ENCODE peak calls at places on chromosomes 12 and 14, in six cellular contexts. D, W, S, R, N and T are unnamed samples.

GRCh38 chr12:50220357-50221061 is 53.3 kb upstream of the CERS5 start:
- DNase-seq in D (no peak), W (no peak), S (no peak), R (peak), N (no peak), T (no peak)

GRCh38 chr14:33809456-33809855 is 141.4 kb downstream of the EGLN3 start:
- DNase-seq in D (no peak), W (no peak), S (no peak), R (no peak), N (no peak), T (no peak)

GRCh38 chr12:64034901-64035576 is 187.1 kb downstream of the KICS2 start:
- DNase-seq in D (no peak), W (no peak), S (no peak), R (no peak), N (no peak), T (no peak)

GRCh38 chr12:123024819-123025391 is 44.4 kb downstream of the ARL6IP4 start:
- DNase-seq in D (no peak), W (no peak), S (no peak), R (no peak), N (no peak), T (no peak)

GRCh38 chr14:101965796-101966718 is 1.7 kb downstream of the DYNC1H1 start:
- DNase-seq in D (no peak), W (no peak), S (no peak), R (peak), N (no peak), T (no peak)

GRCh38 chr14:68569546-68569908 is 223.3 kb downstream of the ZFP36L1 start:
- DNase-seq in D (no peak), W (no peak), S (no peak), R (no peak), N (no peak), T (no peak)

GRCh38 chr12:68229956-68230355 is 4.3 kb upstream of the IL26 start:
- DNase-seq in D (no peak), W (no peak), S (no peak), R (no peak), N (no peak), T (no peak)

GRCh38 chr14:104441275-104442106 is 138.1 kb upstream of the C14orf180 start:
- DNase-seq in D (no peak), W (no peak), S (no peak), R (no peak), N (no peak), T (no peak)

GRCh38 chr12:113929312-113929989 is 36.7 kb downstream of the RBM19 start:
- DNase-seq in D (no peak), W (no peak), S (no peak), R (no peak), N (no peak), T (no peak)

GRCh38 chr14:55412686-55413085 is 1.1 kb upstream of the ATG14 start:
- DNase-seq in D (no peak), W (no peak), S (no peak), R (no peak), N (no peak), T (no peak)

GRCh38 chr12:20463920-20464524 is 95.7 kb downstream of the PDE3A start:
- DNase-seq in D (no peak), W (no peak), S (no peak), R (peak), N (no peak), T (no peak)

GRCh38 chr14:73757876-73758391 is 43.8 kb upstream of the PNMA1 start:
- DNase-seq in D (no peak), W (no peak), S (no peak), R (no peak), N (no peak), T (no peak)

GRCh38 chr14:90720336-90720735 is 95.9 kb downstream of the TTC7B start:
- DNase-seq in D (no peak), W (no peak), S (no peak), R (peak), N (no peak), T (no peak)

GRCh38 chr12:24561411-24561871 is 387.5 kb downstream of the BCAT1 start:
- DNase-seq in D (no peak), W (no peak), S (no peak), R (no peak), N (no peak), T (no peak)

GRCh38 chr12:88753074-88753473 is 172.8 kb upstream of the KITLG start:
- DNase-seq in D (no peak), W (no peak), S (no peak), R (no peak), N (no peak), T (no peak)

GRCh38 chr14:75339059-75339458 is 60.4 kb downstream of the FOS start:
- DNase-seq in D (no peak), W (no peak), S (no peak), R (no peak), N (no peak), T (no peak)

GRCh38 chr12:31456562-31456961 is 130.6 kb upstream of the SINHCAF start:
- DNase-seq in D (no peak), W (no peak), S (no peak), R (no peak), N (no peak), T (no peak)

GRCh38 chr12:62601765-62602444 is 135.3 kb downstream of the MON2 start:
- DNase-seq in D (no peak), W (no peak), S (no peak), R (no peak), N (no peak), T (no peak)

GRCh38 chr12:116454950-116455447 is 104.2 kb upstream of the MAP1LC3B2 start:
- DNase-seq in D (no peak), W (no peak), S (no peak), R (peak), N (no peak), T (peak)

GRCh38 chr14:94501588-94502516 is 7.4 kb downstream of the SERPINA12 start:
- DNase-seq in D (no peak), W (no peak), S (no peak), R (no peak), N (no peak), T (no peak)

GRCh38 chr12:80838708-80839107 is 99.0 kb downstream of the LIN7A start:
- DNase-seq in D (no peak), W (no peak), S (no peak), R (no peak), N (no peak), T (no peak)

GRCh38 chr12:128055567-128055966 is 211.4 kb upstream of the TMEM132C start:
- DNase-seq in D (no peak), W (no peak), S (no peak), R (no peak), N (no peak), T (no peak)

GRCh38 chr12:30485230-30485890 is 210.3 kb downstream of the IPO8 start:
- DNase-seq in D (no peak), W (no peak), S (no peak), R (no peak), N (no peak), T (no peak)

GRCh38 chr12:105324704-105325103 is 5.8 kb upstream of the C12orf75 start:
- DNase-seq in D (no peak), W (no peak), S (no peak), R (no peak), N (no peak), T (no peak)

GRCh38 chr12:3962661-3963483 is 89.7 kb upstream of the PARP11 start:
- DNase-seq in D (no peak), W (no peak), S (no peak), R (no peak), N (no peak), T (no peak)

GRCh38 chr12:9710584-9711375 is 22.1 kb downstream of the CLECL1 start:
- DNase-seq in D (no peak), W (no peak), S (no peak), R (no peak), N (no peak), T (no peak)

GRCh38 chr14:75040497-75040896 is 10.8 kb downstream of the MLH3 start:
- DNase-seq in D (no peak), W (no peak), S (no peak), R (no peak), N (no peak), T (no peak)

GRCh38 chr14:67935371-67935770 is 115.8 kb downstream of the RAD51B start:
- DNase-seq in D (no peak), W (no peak), S (no peak), R (no peak), N (no peak), T (no peak)

GRCh38 chr14:81625343-81625742 is 91.7 kb upstream of the SEL1L start:
- DNase-seq in D (no peak), W (no peak), S (no peak), R (peak), N (no peak), T (no peak)

GRCh38 chr12:49060237-49061156 is at the start of gene KMT2D:
- DNase-seq in D (peak), W (peak), S (peak), R (peak), N (peak), T (peak)

DNA sequence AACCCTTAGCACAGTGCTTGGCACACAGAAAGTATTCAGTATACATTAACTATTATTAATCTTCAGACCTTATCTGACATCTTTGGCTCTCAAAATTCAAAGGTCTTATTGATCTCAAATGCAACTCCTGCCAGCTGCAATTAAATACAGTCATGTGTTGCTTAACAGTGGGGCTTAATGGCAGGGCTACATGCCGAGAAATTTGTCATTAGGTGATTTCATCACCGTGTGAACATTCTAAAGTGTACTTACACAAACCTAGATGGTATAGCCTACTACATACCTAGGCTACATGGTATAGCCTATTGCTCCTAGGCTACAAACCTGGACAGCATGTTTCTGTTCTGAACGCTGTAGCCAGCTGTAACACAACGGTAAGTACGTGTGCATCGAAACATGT is 156.3 kb upstream of the TMCC3 start:
- DNase-seq in D (no peak), W (no peak), S (no peak), R (no peak), N (no peak), T (no peak)
- TF ChIP-seq CTCF in D (no peak), W (no peak), S (no peak), R (no peak), N (no peak), T (no peak)

DNA sequence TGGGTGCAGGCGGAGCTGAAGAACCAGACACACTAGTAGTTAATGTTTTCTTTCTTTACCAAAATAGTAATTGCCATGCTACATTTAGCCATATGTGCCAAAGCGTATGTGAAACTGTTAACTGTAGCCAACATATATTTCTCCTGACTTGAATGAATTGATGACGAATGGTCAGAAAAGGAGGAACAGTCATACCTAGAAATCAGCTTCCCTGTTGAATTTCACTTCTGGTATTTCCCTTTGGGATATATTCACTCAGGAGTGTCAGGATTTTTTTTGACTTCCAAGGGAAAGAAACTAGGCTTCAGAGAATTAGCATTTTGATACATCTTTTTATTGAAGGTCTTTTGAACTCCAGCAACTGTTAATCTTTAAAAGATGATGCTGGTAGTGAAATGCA is 87.0 kb downstream of the ERC1 start:
- DNase-seq in D (no peak), W (no peak), S (no peak), R (no peak), N (no peak), T (no peak)
- H3K27ac ChIP-seq in D (no peak), W (no peak), S (peak), R (no peak), N (no peak), T (no peak)

DNA sequence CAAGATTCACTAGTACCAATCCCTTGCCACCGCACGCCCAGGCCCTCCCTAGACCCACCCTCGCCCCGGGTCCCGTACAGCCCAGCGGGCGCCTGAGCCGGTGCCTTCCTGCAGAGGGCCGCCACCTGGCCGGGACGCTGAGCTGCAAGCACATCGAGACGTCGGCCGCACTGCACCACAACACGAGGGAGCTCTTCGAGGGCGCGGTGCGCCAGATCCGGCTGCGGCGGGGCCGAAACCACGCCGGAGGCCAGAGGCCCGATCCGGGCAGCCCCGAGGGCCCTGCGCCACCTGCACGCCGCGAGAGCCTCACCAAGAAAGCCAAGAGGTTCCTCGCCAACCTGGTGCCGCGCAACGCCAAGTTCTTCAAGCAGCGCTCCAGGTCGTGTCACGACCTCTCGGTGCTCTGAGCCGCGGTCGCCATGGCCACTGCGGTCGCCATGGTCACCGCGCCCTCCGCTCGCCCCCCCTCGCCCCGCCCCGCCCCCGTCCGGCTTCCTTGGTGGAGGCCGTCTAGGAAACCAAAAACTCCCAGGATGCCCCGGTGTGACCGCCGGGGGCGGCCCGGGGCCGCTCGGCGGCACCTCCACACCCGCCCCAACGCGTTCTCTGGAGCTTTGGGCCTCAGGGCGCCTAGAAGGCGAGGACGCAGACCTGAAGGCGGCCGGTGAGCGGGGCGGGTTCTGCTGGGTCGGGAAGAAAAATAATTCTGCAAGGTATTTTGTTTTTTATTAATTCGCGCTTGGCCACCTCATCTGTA is 3.7 kb downstream of the REM2 start:
- DNase-seq in D (peak), W (no peak), S (peak), R (peak), N (peak), T (no peak)
- H3K4me3 ChIP-seq in D (peak), W (no peak), S (peak), R (peak), N (peak), T (peak)

DNA sequence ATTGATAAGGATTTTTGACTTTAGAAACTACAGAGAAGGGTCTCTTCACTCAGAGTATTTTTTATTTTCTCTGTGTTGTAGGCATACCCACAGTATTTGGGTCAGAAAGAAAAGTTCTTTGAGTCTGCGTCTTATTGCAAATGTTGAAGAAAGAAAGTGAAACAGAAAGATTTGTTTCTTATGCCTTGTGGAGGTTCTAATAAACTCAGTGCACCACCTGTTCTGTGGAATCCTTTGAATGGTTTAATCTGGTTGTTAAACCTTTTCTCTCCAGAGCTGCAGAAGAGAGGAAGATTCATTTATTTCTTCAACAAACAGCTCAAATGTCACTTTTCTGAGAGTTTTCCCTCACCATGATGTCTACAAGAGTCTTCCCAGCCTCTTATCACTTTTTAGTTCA is 146.6 kb upstream of the PLEKHG7 start:
- DNase-seq in D (no peak), W (no peak), S (no peak), R (no peak), N (no peak), T (no peak)
- TF ChIP-seq CTCF in D (no peak), W (no peak), S (no peak), R (no peak), N (no peak), T (no peak)

GRCh38 chr12:121831571-121832235 is 27.0 kb downstream of the HPD start:
- DNase-seq in D (no peak), W (peak), S (no peak), R (no peak), N (no peak), T (no peak)
- H3K27ac ChIP-seq in D (no peak), W (peak), S (no peak), R (no peak), N (no peak), T (no peak)

GRCh38 chr14:65852689-65853088 is 440.2 kb downstream of the FUT8 start:
- DNase-seq in D (no peak), W (no peak), S (no peak), R (no peak), N (no peak), T (no peak)

GRCh38 chr14:65849558-65849957 is 437.0 kb downstream of the FUT8 start:
- DNase-seq in D (no peak), W (no peak), S (no peak), R (no peak), N (no peak), T (no peak)

GRCh38 chr14:65849096-65849495 is 436.6 kb downstream of the FUT8 start:
- DNase-seq in D (no peak), W (no peak), S (no peak), R (no peak), N (no peak), T (no peak)

GRCh38 chr14:65853407-65853955 is 441.0 kb downstream of the FUT8 start:
- DNase-seq in D (no peak), W (no peak), S (no peak), R (no peak), N (no peak), T (no peak)

DNA sequence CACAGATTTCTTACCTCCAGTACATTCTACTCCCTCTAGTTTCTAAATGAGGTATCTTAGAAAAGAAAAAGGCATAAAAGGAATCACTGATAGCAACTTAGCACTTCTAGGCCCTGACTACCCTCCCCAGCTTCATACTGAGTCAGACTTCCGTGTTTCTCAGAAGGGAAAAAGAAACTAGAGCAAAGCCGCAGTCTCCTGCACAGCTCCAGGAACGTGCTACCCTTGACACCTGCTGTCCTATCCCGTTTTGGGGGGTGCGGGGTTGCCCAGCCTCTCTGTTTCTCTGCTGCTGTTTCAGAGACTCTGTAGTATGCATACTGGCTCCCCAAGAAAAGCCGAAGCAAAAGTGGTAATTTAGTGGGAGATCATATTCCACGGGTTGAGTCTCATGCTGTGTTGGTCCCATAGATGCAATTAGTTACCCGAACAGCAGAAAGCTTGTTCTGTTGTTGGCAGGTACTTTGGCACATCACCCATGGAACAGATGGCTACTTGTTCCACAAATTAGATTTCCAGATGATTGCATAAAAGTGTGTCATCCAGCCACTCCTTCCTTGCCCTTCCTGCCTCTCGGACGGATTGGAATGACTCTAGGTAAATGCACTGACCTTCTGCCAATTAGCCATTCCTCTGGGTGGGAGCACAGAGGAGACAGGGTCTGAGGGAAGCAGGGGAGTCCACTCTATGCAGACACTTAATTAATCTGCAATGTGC is 438.1 kb downstream of the FUT8 start:
- DNase-seq in D (no peak), W (no peak), S (no peak), R (no peak), N (no peak), T (no peak)
- H3K4me3 ChIP-seq in D (no peak), W (no peak), S (no peak), R (no peak), N (no peak), T (no peak)

GRCh38 chr14:60064491-60065072 is 27.1 kb upstream of the PCNX4 start:
- DNase-seq in D (no peak), W (no peak), S (no peak), R (peak), N (no peak), T (peak)
- TF ChIP-seq CTCF in D (no peak), W (no peak), S (peak), R (peak), N (peak), T (peak)